ENCODE peak calls at places on chromosomes 5 and 9, in four cellular contexts. D, V, Q and P are unnamed samples.

GRCh38 chr5:39970117-39970798 is 545.5 kb upstream of the DAB2 start:
- DNase-seq in V (no peak), Q (no peak), D (no peak), P (no peak)

GRCh38 chr5:142150431-142150830 is 41.9 kb downstream of the NDFIP1 start:
- DNase-seq in D (no peak), V (no peak), Q (no peak), P (no peak)

GRCh38 chr5:143679777-143680176 is 132.2 kb upstream of the HMHB1 start:
- DNase-seq in D (no peak), Q (no peak), V (no peak), P (no peak)

GRCh38 chr5:174310243-174310642 is 264.7 kb downstream of the NSG2 start:
- DNase-seq in Q (no peak), D (no peak), V (no peak), P (no peak)

GRCh38 chr5:180809403-180810209 is 7.0 kb upstream of the MGAT1 start:
- DNase-seq in D (peak), V (peak), Q (no peak), P (peak)

GRCh38 chr5:141756196-141756595 is 74.2 kb upstream of the ARAP3 start:
- DNase-seq in Q (no peak), V (no peak), D (no peak), P (no peak)

GRCh38 chr5:173761182-173761521 is 127.0 kb upstream of the CPEB4 start:
- DNase-seq in V (no peak), D (no peak), Q (no peak), P (no peak)

GRCh38 chr5:8458038-8458383 is 589.1 kb downstream of the MTRR start:
- DNase-seq in V (peak), Q (no peak), D (no peak), P (peak)

GRCh38 chr9:80836013-80836412 is 853.3 kb downstream of the TLE1 start:
- DNase-seq in Q (no peak), V (no peak), D (no peak), P (no peak)

GRCh38 chr9:134396825-134397224 is 70.6 kb downstream of the RXRA start:
- DNase-seq in V (no peak), Q (no peak), D (peak), P (no peak)

GRCh38 chr9:127311239-127311741 is 46.7 kb downstream of the GARNL3 start:
- DNase-seq in Q (no peak), V (peak), D (no peak), P (no peak)

GRCh38 chr5:39775058-39775457 is 350.3 kb upstream of the DAB2 start:
- DNase-seq in V (no peak), Q (no peak), D (no peak), P (no peak)

GRCh38 chr5:64165500-64166200 is at the start of gene RNF180:
- DNase-seq in Q (no peak), D (peak), V (no peak), P (no peak)

GRCh38 chr5:122053181-122054109 is 24.6 kb downstream of the LOX start:
- DNase-seq in D (peak), V (no peak), Q (no peak), P (no peak)

GRCh38 chr5:1507457-1507856 is 16.3 kb downstream of the LPCAT1 start:
- DNase-seq in Q (no peak), D (peak), V (no peak), P (no peak)

GRCh38 chr5:140631831-140632365 is 1.1 kb downstream of the CD14 start:
- DNase-seq in V (no peak), Q (no peak), D (peak), P (peak)

GRCh38 chr5:86861514-86861913 is 243.8 kb downstream of the COX7C start:
- DNase-seq in D (no peak), V (no peak), Q (no peak), P (no peak)

GRCh38 chr5:127959152-127959764 is 124.3 kb upstream of the SLC12A2 start:
- DNase-seq in Q (no peak), D (no peak), V (peak), P (no peak)

GRCh38 chr5:56530031-56530430 is 285.3 kb upstream of the MAP3K1 start:
- DNase-seq in D (no peak), V (peak), Q (no peak), P (no peak)

GRCh38 chr9:22052376-22052945 is 43.4 kb upstream of the CDKN2B start:
- DNase-seq in D (no peak), V (no peak), Q (no peak), P (no peak)

GRCh38 chr9:106920701-106921283 is 57.8 kb downstream of the ZNF462 start:
- DNase-seq in D (no peak), V (no peak), Q (no peak), P (no peak)

GRCh38 chr9:134187110-134187531 is 22.8 kb upstream of the RNU6ATAC start:
- DNase-seq in V (peak), D (peak), Q (no peak), P (peak)

GRCh38 chr5:179572386-179572785 is 22.0 kb downstream of the RUFY1 start:
- DNase-seq in V (no peak), D (peak), Q (no peak), P (no peak)

GRCh38 chr9:131707677-131708612 is 31.9 kb downstream of the RAPGEF1 start:
- DNase-seq in Q (no peak), V (peak), D (no peak), P (no peak)

GRCh38 chr9:97312556-97312955 is 5.1 kb downstream of the CCDC180 start:
- DNase-seq in D (no peak), Q (no peak), V (no peak), P (no peak)

GRCh38 chr5:539469-540214 is 15.4 kb upstream of the SLC9A3 start:
- DNase-seq in D (peak), Q (no peak), V (no peak), P (no peak)

GRCh38 chr5:80168388-80169028 is 87.3 kb downstream of the SERINC5 start:
- DNase-seq in D (no peak), V (no peak), Q (no peak), P (no peak)

GRCh38 chr5:151448038-151448985 is 909 bp downstream of the SLC36A1 start:
- DNase-seq in D (no peak), Q (peak), V (peak), P (no peak)

GRCh38 chr9:69542942-69543704 is 129.0 kb downstream of the APBA1 start:
- DNase-seq in V (no peak), D (no peak), Q (no peak), P (no peak)

GRCh38 chr9:16540996-16541668 is 329.3 kb downstream of the BNC2 start:
- DNase-seq in Q (no peak), D (no peak), V (no peak), P (no peak)

GRCh38 chr5:110738812-110739651 is at the start of gene SLC25A46:
- DNase-seq in D (peak), V (peak), Q (peak), P (peak)
- TF ChIP-seq POLR2A in D (peak), V (peak), Q (no peak), P (peak)

DNA sequence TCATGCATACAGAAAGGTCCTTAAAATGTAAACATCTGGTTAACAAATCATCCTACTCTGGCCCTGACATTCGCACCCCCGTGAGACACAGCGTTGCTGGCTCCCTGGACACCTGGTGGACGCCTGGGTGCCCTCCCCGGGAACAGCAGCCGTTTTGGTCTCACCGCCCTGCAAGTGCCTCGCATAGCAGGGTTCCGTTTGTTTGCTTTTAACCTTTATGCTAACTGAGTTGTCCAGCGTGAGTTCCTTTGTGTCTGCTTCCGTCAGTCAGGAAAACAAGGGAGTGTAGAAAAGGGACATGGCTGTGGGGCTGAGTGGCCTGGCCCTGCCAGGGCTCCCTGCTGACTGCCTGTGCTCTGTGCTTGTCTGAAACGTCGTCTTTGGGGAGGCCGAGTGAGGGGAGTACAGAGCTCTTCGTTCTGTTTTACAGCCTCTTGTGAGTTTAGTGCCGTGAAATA is 91.8 kb upstream of the CACNA1B start:
- DNase-seq in V (no peak), Q (no peak), D (peak), P (no peak)
- TF ChIP-seq POLR2AphosphoS5 in V (no peak), Q (no peak), D (peak), P (no peak)

DNA sequence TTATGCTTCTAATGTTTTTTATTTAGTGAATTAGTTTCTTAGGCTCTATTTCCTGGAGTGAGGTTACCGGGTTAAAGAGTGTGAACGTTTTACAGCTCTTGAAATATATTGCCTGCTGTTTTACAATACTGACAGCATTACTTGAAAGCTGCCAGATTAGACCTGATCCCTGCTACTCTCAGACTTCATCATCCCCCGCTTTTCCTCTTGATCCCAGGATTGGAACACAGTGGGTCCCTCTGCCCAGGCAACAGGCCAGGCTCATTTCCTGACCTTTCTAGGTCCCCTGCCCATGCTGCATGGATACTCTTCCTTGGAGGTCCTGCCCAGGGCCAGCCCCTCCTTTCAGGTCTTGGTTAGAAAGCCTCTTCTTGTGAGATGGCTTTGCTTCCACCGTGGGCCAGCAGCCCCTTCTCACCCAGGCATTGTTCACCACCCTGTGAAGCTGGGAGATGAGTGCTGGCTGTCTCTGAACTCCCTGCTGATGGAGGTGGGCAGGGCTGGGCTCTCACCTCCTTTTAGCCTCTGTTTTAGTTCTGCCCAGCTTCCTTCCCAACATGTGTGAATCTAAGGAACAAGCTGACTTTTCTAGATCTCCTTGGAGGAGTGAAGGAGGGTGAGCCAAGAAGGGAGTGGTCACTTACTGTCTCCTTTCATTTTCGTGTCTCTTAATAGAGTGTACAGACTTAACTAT is 15.5 kb upstream of the FAM120AOS start:
- DNase-seq in D (no peak), V (no peak), Q (no peak), P (no peak)
- TF ChIP-seq POLR2A in D (no peak), V (no peak), Q (no peak), P (no peak)

DNA sequence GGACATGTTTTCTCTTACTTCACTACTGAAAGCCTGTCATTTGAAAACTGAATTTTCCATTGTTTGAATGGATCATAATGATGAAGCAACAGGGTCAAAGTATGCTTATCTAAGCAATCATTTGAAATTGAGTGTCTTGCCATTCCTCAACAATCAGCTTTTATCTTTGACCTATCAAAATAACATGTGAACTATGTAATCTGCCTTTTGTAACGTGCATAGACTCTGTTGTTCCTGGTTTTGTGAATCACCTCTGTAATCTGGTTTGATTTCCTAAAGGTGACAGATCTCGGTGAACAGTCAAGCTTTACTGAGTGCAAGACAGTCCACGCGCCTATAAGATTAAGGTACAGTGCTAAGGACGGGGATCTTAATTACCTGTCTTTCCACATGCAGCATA is 3.3 kb downstream of the MEF2C start:
- DNase-seq in Q (no peak), V (no peak), D (no peak), P (no peak)
- TF ChIP-seq POLR2AphosphoS5 in Q (no peak), V (no peak), D (peak), P (peak)

GRCh38 chr9:130444565-130445221 is at the start of gene ASS1:
- DNase-seq in V (peak), Q (no peak), D (no peak), P (no peak)
- TF ChIP-seq POLR2A in V (no peak), Q (no peak), D (no peak), P (no peak)

GRCh38 chr9:11871832-11872231 is 821.4 kb upstream of the TYRP1 start:
- DNase-seq in D (no peak), Q (no peak), V (no peak), P (no peak)
- TF ChIP-seq POLR2AphosphoS5 in D (no peak), Q (no peak), V (no peak), P (no peak)

GRCh38 chr5:88889165-88890069 is 6.4 kb upstream of the MEF2C start:
- DNase-seq in D (peak), V (no peak), Q (no peak), P (peak)
- TF ChIP-seq POLR2A in D (no peak), V (no peak), Q (no peak), P (peak)

DNA sequence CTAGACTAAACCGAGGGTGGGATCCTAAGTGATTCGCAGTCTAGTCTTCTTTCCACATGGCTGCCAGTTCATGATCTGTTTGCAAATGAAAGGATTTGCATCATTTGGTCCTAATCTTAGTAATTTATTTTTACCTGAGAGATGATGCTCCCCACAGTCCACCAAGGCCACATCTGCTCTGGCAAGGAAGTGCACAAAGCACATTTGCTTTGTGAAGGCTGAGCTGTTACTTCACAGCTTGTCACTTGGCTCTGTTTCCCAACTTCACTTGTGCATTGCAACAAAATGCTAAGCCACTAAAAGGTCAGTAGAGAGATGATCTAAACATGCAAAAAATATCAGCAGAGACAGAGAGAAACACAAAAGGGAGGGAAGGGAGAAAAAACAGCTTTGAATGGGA is 128.5 kb upstream of the VLDLR start:
- DNase-seq in V (no peak), D (no peak), Q (no peak), P (no peak)
- TF ChIP-seq POLR2AphosphoS5 in V (no peak), D (no peak), Q (no peak), P (no peak)

DNA sequence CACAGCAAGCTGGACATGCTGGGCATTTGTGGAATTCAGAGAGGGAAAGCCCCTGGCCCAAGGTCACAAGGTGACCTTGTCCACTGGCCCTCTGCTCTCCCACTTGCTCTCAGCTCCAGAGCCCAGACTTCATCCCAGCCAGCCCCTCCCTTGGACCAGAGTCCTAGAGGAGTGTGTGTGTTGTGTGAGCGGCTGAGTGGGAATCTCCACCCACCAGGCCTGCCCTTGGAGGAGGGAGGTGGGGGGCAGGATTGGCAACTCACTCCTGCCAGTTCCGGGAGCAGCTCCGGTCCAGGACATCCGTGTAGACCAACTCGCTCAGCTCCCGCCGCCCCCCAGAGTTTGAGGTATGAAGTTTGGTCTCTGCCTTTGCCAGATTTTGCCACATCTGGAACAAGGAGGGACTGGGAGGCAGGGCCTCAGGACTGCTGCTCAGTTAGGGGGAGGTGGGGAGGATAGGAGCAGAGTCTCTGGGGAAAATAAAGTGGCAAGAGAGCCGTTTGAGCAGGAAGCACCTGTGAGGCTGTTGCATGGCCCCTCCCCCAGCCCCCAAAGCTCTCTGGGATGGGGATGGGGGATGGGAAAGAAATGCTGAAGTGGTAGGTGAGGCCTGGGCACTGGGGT is 1.4 kb downstream of the MZB1 start:
- DNase-seq in D (peak), Q (no peak), V (no peak), P (no peak)
- TF ChIP-seq POLR2A in D (no peak), Q (no peak), V (no peak), P (peak)